ENCODE peak calls at places on chromosomes 12 and 14, in six cellular contexts. W, T, O, F, K and H are unnamed samples.

GRCh38 chr14:51661504-51661903 is 9.8 kb downstream of the FRMD6 start:
- DNase-seq in W (no peak), T (no peak), O (no peak), F (no peak), K (no peak), H (no peak)

GRCh38 chr12:95997911-95998510 is 1.9 kb upstream of the HAL start:
- DNase-seq in W (no peak), T (no peak), O (no peak), F (no peak), K (no peak), H (no peak)

GRCh38 chr12:121513464-121514183 is 67.2 kb downstream of the KDM2B start:
- DNase-seq in W (peak; percentile 48), T (no peak), O (peak; percentile 51), F (peak; percentile 69), K (peak; percentile 84), H (peak; percentile 54)

GRCh38 chr12:80937391-80938238 is at the start of gene LIN7A:
- DNase-seq in W (peak; percentile 76), T (peak; percentile 56), O (peak; percentile 19), F (no peak), K (peak; percentile 23), H (peak; percentile 73)

GRCh38 chr12:42779186-42779859 is 189.8 kb upstream of the PRICKLE1 start:
- DNase-seq in W (no peak), T (no peak), O (no peak), F (no peak), K (no peak), H (no peak)

GRCh38 chr14:95664546-95664945 is 21.7 kb upstream of the TCL1B start:
- DNase-seq in W (no peak), T (no peak), O (no peak), F (peak; percentile 98), K (no peak), H (no peak)

GRCh38 chr12:47017901-47018479 is 61.4 kb upstream of the PCED1B start:
- DNase-seq in W (no peak), T (no peak), O (no peak), F (no peak), K (peak; percentile 85), H (no peak)

GRCh38 chr14:100788517-100789365 is 37.2 kb upstream of the MEG3 start:
- DNase-seq in W (no peak), T (no peak), O (peak; percentile 44), F (no peak), K (no peak), H (no peak)

DNA sequence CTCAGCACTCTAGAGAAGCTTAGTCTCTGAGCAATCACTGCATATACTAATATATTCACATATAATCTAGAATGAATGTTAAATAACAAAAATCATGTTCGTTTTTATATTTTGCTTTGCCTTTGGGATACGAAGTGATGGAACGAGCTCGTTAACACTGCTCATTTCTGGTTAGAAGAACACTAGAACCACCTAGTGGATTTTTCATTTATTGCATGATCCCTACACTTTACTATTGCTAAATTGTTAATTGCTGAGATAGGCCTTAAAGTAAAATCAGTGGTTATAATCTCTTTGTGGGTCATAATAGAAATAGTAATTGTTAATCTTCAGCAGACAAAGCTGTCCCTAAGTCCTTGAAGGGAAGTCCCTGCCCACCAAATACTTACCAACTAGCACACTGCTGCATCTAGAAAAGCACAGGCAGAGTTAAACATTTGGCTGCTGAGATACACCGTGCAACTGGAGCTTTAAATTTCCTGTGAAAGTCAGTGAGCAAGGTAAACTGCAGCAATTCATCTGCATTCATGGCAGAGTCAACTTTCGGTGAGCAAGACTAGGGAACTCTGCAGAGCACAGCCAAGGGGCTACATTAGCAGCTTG is 353.7 kb downstream of the APAF1 start:
- DNase-seq in W (peak; percentile 59), T (no peak), O (no peak), F (peak; percentile 65), K (peak; percentile 47), H (peak; percentile 45)
- TF ChIP-seq CTCF in W (peak; percentile 64), T (peak; percentile 42), O (peak; percentile 93), F (peak; percentile 91), K (peak; percentile 88), H (peak; percentile 85)

GRCh38 chr14:103545219-103545914 is 16.4 kb downstream of the TRMT61A start:
- DNase-seq in W (no peak), T (no peak), O (peak; percentile 7), F (no peak), K (no peak), H (no peak)

GRCh38 chr14:103547941-103548462 is 14.5 kb downstream of the BAG5 start:
- DNase-seq in W (no peak), T (no peak), O (no peak), F (no peak), K (no peak), H (no peak)

GRCh38 chr14:103545915-103546650 is 16.4 kb downstream of the BAG5 start:
- DNase-seq in W (no peak), T (no peak), O (no peak), F (no peak), K (no peak), H (no peak)

GRCh38 chr14:103547455-103547940 is 15.0 kb downstream of the BAG5 start:
- DNase-seq in W (no peak), T (no peak), O (peak; percentile 5), F (no peak), K (no peak), H (no peak)

DNA sequence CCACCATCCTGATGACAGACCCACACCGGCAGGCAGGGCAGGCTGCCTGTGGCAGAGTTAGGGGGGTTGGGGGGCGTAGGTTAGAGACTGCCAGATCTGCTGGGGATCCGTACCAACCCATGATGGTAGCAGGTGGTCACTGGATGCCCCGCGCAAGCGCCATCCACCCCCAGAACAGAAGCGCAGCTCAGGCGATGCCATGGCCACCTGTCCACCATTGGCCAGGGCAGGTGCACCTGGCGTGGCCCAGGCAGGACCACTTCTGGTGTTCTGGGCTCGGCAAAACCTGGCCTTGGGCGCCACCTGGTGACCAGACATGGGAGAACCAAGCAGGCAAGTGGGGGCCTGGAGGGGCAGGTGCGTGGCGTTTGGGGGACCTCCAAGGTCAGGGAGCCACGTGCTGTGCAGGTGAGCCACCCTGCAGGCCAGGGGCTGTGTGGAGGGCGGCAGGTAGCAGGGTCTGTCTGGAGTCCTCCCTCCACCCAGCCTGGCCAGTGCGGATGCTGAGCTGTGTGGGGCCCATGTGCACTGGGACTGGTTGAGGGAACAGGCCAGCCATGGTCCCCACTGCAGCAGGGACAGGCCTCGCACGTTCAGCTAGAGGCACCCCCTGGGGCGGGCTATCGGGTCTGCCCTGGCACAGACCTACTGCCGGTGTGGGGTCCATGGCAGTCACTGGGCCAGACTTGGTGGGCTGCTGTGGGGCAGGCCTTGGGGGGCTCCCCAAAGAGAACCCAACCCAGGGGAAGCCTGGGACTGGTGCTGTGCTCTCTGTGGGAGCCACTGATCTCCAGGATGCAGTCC is 15.6 kb downstream of the BAG5 start:
- DNase-seq in W (peak; percentile 69), T (no peak), O (peak; percentile 63), F (peak; percentile 71), K (peak; percentile 62), H (peak; percentile 82)
- H3K27ac ChIP-seq in W (no peak overlapping the region), T (no peak overlapping the region), O (no peak overlapping the region), F (no peak overlapping the region), K (no peak overlapping the region), H (no peak overlapping the region)

DNA sequence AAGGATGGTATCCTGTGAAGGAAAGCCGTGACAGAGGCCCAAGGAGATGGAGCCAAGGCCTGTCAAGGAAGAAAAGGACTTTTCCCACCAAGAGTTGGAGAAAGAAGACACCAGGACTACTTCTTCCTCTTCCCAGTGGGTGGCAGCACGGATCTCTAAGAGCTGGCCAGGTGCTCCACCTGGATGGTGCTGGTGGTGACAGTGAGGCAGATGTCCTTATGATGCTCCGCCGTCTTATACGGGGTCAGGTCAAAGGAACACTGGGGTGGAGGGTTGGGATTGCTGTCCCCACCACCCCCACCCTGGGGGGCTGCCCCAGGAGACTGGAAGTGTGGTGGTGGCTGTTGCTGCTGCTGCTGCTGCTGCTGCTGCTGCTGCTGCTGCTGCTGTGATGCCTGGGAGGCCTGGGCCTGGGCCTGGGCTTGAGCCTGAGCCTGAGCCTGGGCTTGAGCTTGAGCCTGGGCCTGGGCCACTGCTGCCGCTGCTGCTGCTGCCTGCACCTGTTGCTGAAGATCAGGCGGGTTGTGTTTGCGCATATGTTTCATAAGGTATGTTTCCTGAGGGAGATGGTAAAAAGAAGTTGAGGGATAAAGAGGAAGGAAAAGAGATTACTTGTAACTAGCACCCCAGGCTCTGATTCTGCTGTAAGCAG is 4.8 kb upstream of the ING4 start:
- DNase-seq in W (no peak), T (no peak), O (no peak), F (peak; percentile 68), K (peak; percentile 58), H (no peak)
- TF ChIP-seq CTCF in W (no peak), T (no peak), O (no peak), F (peak; percentile 77), K (peak; percentile 36), H (peak; percentile 11)

GRCh38 chr12:49410833-49411232 is 43.6 kb downstream of the SPATS2 start:
- DNase-seq in W (no peak), T (no peak), O (no peak), F (no peak), K (no peak), H (no peak)
- H3K27ac ChIP-seq in W (no peak overlapping the region), T (no peak overlapping the region), O (no peak overlapping the region), F (no peak overlapping the region), K (no peak overlapping the region), H (no peak overlapping the region)

DNA sequence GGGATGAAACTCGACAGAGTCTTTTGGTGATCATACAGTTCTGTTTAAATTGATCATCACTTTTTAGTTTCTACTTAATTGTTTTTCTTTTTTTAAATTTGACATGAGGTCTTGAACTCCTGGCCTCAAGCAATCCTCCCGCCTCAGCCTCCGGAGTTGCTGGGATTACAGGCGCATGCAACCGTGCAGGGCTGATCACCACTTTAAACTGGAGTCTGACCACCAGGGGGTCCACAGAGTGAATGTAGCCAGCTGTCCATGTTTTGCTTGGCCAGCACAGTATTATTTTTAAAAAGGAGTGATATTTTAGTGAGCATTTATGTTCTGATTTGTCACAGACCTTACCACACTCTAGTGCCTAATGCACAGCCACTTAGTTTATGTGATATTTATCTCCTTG is 10.7 kb downstream of the DAAM1 start:
- DNase-seq in W (no peak), T (no peak), O (no peak), F (no peak), K (no peak), H (no peak)
- TF ChIP-seq CTCF in W (peak; percentile 17), T (no peak), O (no peak), F (peak; percentile 39), K (no peak), H (no peak)

GRCh38 chr12:116432321-116432750 is 126.8 kb upstream of the MAP1LC3B2 start:
- DNase-seq in W (no peak), T (no peak), O (no peak), F (no peak), K (no peak), H (no peak)

GRCh38 chr12:116441292-116441691 is 117.9 kb upstream of the MAP1LC3B2 start:
- DNase-seq in W (no peak), T (no peak), O (no peak), F (no peak), K (no peak), H (no peak)

GRCh38 chr12:116434155-116435065 is 124.8 kb upstream of the MAP1LC3B2 start:
- DNase-seq in W (peak; percentile 89), T (peak; percentile 24), O (peak; percentile 64), F (no peak), K (peak; percentile 93), H (peak; percentile 77)

GRCh38 chr12:116435984-116436383 is 123.2 kb upstream of the MAP1LC3B2 start:
- DNase-seq in W (no peak), T (no peak), O (no peak), F (no peak), K (no peak), H (no peak)

GRCh38 chr12:116436561-116437249 is 122.5 kb upstream of the MAP1LC3B2 start:
- DNase-seq in W (no peak), T (no peak), O (no peak), F (no peak), K (no peak), H (no peak)
- H3K27ac ChIP-seq in W (no peak overlapping the region), T (no peak overlapping the region), O (no peak overlapping the region), F (no peak overlapping the region), K (peak overlapping the region; percentile 24), H (no peak overlapping the region)